ENCODE peak calls at places on chromosomes 16 and 17, in seven cellular contexts. One of them, this sample, is unnamed.

GRCh38 chr17:57747221-57748017 is 2.3 kb upstream of the CCDC182 start:
- DNase-seq in CD4-positive, CD25-positive, alpha-beta regulatory T cell: peak
- DNase-seq in colonic mucosa: peak
- DNase-seq in cardiac muscle cell: peak
- DNase-seq in heart right ventricle: peak
- DNase-seq in testis: peak
- DNase-seq in dorsolateral prefrontal cortex: peak
- DNase-seq in this sample: peak

GRCh38 chr16:56525154-56525720 is 5.4 kb upstream of the BBS2 start:
- DNase-seq in heart right ventricle: no peak
- DNase-seq in cardiac muscle cell: no peak
- DNase-seq in colonic mucosa: no peak
- DNase-seq in testis: no peak
- DNase-seq in dorsolateral prefrontal cortex: no peak
- DNase-seq in CD4-positive, CD25-positive, alpha-beta regulatory T cell: no peak
- DNase-seq in this sample: peak

GRCh38 chr17:79988163-79988971 is 47.3 kb downstream of the TBC1D16 start:
- DNase-seq in CD4-positive, CD25-positive, alpha-beta regulatory T cell: no peak
- DNase-seq in dorsolateral prefrontal cortex: no peak
- DNase-seq in colonic mucosa: peak
- DNase-seq in cardiac muscle cell: no peak
- DNase-seq in heart right ventricle: no peak
- DNase-seq in testis: no peak
- DNase-seq in this sample: no peak

GRCh38 chr16:3992297-3993051 is 112.0 kb upstream of the CREBBP start:
- DNase-seq in cardiac muscle cell: no peak
- DNase-seq in colonic mucosa: no peak
- DNase-seq in heart right ventricle: no peak
- DNase-seq in CD4-positive, CD25-positive, alpha-beta regulatory T cell: no peak
- DNase-seq in testis: no peak
- DNase-seq in dorsolateral prefrontal cortex: no peak
- DNase-seq in this sample: no peak

GRCh38 chr17:46929413-46929812 is 6.5 kb downstream of the GOSR2 start:
- DNase-seq in dorsolateral prefrontal cortex: no peak
- DNase-seq in CD4-positive, CD25-positive, alpha-beta regulatory T cell: no peak
- DNase-seq in cardiac muscle cell: no peak
- DNase-seq in heart right ventricle: no peak
- DNase-seq in testis: no peak
- DNase-seq in colonic mucosa: no peak
- DNase-seq in this sample: peak

GRCh38 chr17:1591474-1592090 is 29.0 kb upstream of the PITPNA start:
- DNase-seq in dorsolateral prefrontal cortex: no peak
- DNase-seq in testis: no peak
- DNase-seq in cardiac muscle cell: no peak
- DNase-seq in CD4-positive, CD25-positive, alpha-beta regulatory T cell: no peak
- DNase-seq in heart right ventricle: no peak
- DNase-seq in colonic mucosa: no peak
- DNase-seq in this sample: no peak

GRCh38 chr16:4529085-4530060 is 9.2 kb downstream of the CDIP1 start:
- DNase-seq in CD4-positive, CD25-positive, alpha-beta regulatory T cell: peak
- DNase-seq in dorsolateral prefrontal cortex: no peak
- DNase-seq in heart right ventricle: no peak
- DNase-seq in cardiac muscle cell: peak
- DNase-seq in colonic mucosa: no peak
- DNase-seq in testis: no peak
- DNase-seq in this sample: no peak

GRCh38 chr17:880074-880870 is 98.1 kb downstream of the MRM3 start:
- DNase-seq in colonic mucosa: no peak
- DNase-seq in testis: peak
- DNase-seq in cardiac muscle cell: no peak
- DNase-seq in dorsolateral prefrontal cortex: no peak
- DNase-seq in CD4-positive, CD25-positive, alpha-beta regulatory T cell: no peak
- DNase-seq in heart right ventricle: peak
- DNase-seq in this sample: no peak

GRCh38 chr16:48499822-48500440 is 110.0 kb downstream of the N4BP1 start:
- DNase-seq in testis: peak
- DNase-seq in dorsolateral prefrontal cortex: no peak
- DNase-seq in cardiac muscle cell: no peak
- DNase-seq in heart right ventricle: peak
- DNase-seq in colonic mucosa: no peak
- DNase-seq in CD4-positive, CD25-positive, alpha-beta regulatory T cell: no peak
- DNase-seq in this sample: peak

GRCh38 chr17:50172130-50172529 is 6.3 kb downstream of the SGCA start:
- DNase-seq in CD4-positive, CD25-positive, alpha-beta regulatory T cell: no peak
- DNase-seq in cardiac muscle cell: no peak
- DNase-seq in colonic mucosa: no peak
- DNase-seq in dorsolateral prefrontal cortex: no peak
- DNase-seq in testis: no peak
- DNase-seq in heart right ventricle: no peak
- DNase-seq in this sample: no peak

GRCh38 chr17:57622886-57623433 is 122.1 kb downstream of the CCDC182 start:
- DNase-seq in CD4-positive, CD25-positive, alpha-beta regulatory T cell: no peak
- DNase-seq in cardiac muscle cell: peak
- DNase-seq in dorsolateral prefrontal cortex: no peak
- DNase-seq in testis: no peak
- DNase-seq in heart right ventricle: peak
- DNase-seq in colonic mucosa: no peak
- DNase-seq in this sample: peak

GRCh38 chr16:12123462-12123861 is 146.9 kb downstream of the SNX29 start:
- DNase-seq in cardiac muscle cell: no peak
- DNase-seq in dorsolateral prefrontal cortex: no peak
- DNase-seq in colonic mucosa: no peak
- DNase-seq in CD4-positive, CD25-positive, alpha-beta regulatory T cell: no peak
- DNase-seq in heart right ventricle: no peak
- DNase-seq in testis: no peak
- DNase-seq in this sample: no peak

GRCh38 chr16:78444-79145 is 570 bp downstream of the MPG start:
- DNase-seq in testis: no peak
- DNase-seq in cardiac muscle cell: peak
- DNase-seq in colonic mucosa: peak
- DNase-seq in heart right ventricle: no peak
- DNase-seq in dorsolateral prefrontal cortex: no peak
- DNase-seq in CD4-positive, CD25-positive, alpha-beta regulatory T cell: peak
- DNase-seq in this sample: no peak

GRCh38 chr16:26316683-26317464 is 625.1 kb downstream of the HS3ST4 start:
- DNase-seq in heart right ventricle: no peak
- DNase-seq in dorsolateral prefrontal cortex: no peak
- DNase-seq in colonic mucosa: no peak
- DNase-seq in testis: no peak
- DNase-seq in CD4-positive, CD25-positive, alpha-beta regulatory T cell: no peak
- DNase-seq in cardiac muscle cell: peak
- DNase-seq in this sample: no peak

GRCh38 chr16:64017789-64018188 is 1104.1 kb downstream of the CDH11 start:
- DNase-seq in testis: no peak
- DNase-seq in colonic mucosa: no peak
- DNase-seq in CD4-positive, CD25-positive, alpha-beta regulatory T cell: no peak
- DNase-seq in heart right ventricle: no peak
- DNase-seq in cardiac muscle cell: peak
- DNase-seq in dorsolateral prefrontal cortex: no peak
- DNase-seq in this sample: no peak

GRCh38 chr17:56815711-56816110 is 18.0 kb downstream of the C17orf67 start:
- DNase-seq in cardiac muscle cell: no peak
- DNase-seq in colonic mucosa: no peak
- DNase-seq in heart right ventricle: no peak
- DNase-seq in testis: no peak
- DNase-seq in CD4-positive, CD25-positive, alpha-beta regulatory T cell: no peak
- DNase-seq in dorsolateral prefrontal cortex: no peak
- DNase-seq in this sample: no peak

GRCh38 chr16:73753931-73754330 is 542.7 kb upstream of the PSMD7 start:
- DNase-seq in dorsolateral prefrontal cortex: no peak
- DNase-seq in cardiac muscle cell: no peak
- DNase-seq in testis: no peak
- DNase-seq in colonic mucosa: no peak
- DNase-seq in CD4-positive, CD25-positive, alpha-beta regulatory T cell: no peak
- DNase-seq in heart right ventricle: no peak
- DNase-seq in this sample: no peak

GRCh38 chr16:10170016-10170415 is 12.2 kb downstream of the GRIN2A start:
- DNase-seq in CD4-positive, CD25-positive, alpha-beta regulatory T cell: no peak
- DNase-seq in cardiac muscle cell: no peak
- DNase-seq in heart right ventricle: no peak
- DNase-seq in dorsolateral prefrontal cortex: no peak
- DNase-seq in testis: no peak
- DNase-seq in colonic mucosa: no peak
- DNase-seq in this sample: no peak

DNA sequence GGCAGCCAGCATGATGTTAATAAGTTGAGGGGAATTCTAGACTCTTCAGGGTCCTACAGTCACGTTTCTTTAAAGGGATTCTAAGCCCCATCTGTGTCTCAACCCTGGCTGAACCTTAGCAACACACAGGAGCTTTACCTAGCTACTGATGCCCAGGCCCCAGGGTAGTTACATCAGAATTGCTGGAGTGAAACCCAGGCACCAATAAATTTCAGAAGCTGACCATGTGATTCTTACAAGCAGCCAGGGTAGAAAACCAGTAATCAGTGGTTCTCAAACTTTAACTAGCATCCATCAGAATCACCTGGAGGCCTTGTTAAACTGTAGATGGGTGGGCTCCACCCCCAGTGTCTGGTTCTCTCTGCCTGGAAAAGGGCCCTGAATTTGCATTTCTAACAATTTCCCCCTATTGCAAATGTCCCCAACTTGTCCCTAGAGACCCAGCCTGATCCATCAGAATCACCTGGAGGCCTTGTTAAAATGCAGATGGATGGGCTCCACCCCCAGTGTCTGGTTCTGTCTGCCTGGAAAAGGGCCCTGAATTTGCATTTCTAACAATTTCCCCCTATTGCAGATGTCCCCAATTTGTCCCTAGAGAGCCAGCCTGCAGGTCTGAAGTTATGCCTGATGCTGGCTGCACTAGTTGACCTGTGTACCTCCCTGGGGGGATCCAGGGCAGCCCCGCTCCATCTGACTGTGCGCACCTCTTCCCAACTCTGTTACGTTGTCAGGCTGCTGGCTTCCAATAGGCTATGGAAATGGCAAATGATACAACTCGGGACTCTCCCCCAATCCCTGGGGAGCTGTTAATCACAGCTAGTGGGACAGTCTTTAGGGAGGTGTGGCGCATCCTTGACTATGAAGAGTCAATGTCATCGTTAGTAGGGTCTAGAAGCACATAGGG is 30.4 kb downstream of the GPRC5B start:
- DNase-seq in colonic mucosa: no peak
- DNase-seq in heart right ventricle: no peak
- DNase-seq in dorsolateral prefrontal cortex: no peak
- DNase-seq in testis: no peak
- DNase-seq in CD4-positive, CD25-positive, alpha-beta regulatory T cell: no peak
- DNase-seq in cardiac muscle cell: no peak
- DNase-seq in this sample: no peak
- H3K4me3 ChIP-seq in colonic mucosa: no peak
- H3K4me3 ChIP-seq in heart right ventricle: no peak
- H3K4me3 ChIP-seq in dorsolateral prefrontal cortex: no peak
- H3K4me3 ChIP-seq in testis: no peak
- H3K4me3 ChIP-seq in CD4-positive, CD25-positive, alpha-beta regulatory T cell: no peak
- H3K4me3 ChIP-seq in cardiac muscle cell: no peak
- H3K4me3 ChIP-seq in this sample: no peak

GRCh38 chr16:30186444-30186781 is 3.0 kb downstream of the CORO1A start:
- DNase-seq in CD4-positive, CD25-positive, alpha-beta regulatory T cell: no peak
- DNase-seq in cardiac muscle cell: no peak
- DNase-seq in dorsolateral prefrontal cortex: no peak
- DNase-seq in heart right ventricle: no peak
- DNase-seq in testis: no peak
- DNase-seq in colonic mucosa: no peak
- DNase-seq in this sample: no peak

GRCh38 chr16:30184430-30185140 is 1.2 kb downstream of the CORO1A start:
- DNase-seq in colonic mucosa: peak
- DNase-seq in CD4-positive, CD25-positive, alpha-beta regulatory T cell: peak
- DNase-seq in dorsolateral prefrontal cortex: no peak
- DNase-seq in heart right ventricle: peak
- DNase-seq in cardiac muscle cell: no peak
- DNase-seq in testis: no peak
- DNase-seq in this sample: no peak

GRCh38 chr16:30185683-30186421 is 2.5 kb downstream of the CORO1A start:
- DNase-seq in heart right ventricle: peak
- DNase-seq in cardiac muscle cell: no peak
- DNase-seq in dorsolateral prefrontal cortex: peak
- DNase-seq in testis: no peak
- DNase-seq in colonic mucosa: peak
- DNase-seq in CD4-positive, CD25-positive, alpha-beta regulatory T cell: peak
- DNase-seq in this sample: no peak

GRCh38 chr16:30183961-30184429 is 593 bp downstream of the CORO1A start:
- DNase-seq in dorsolateral prefrontal cortex: no peak
- DNase-seq in testis: no peak
- DNase-seq in colonic mucosa: peak
- DNase-seq in CD4-positive, CD25-positive, alpha-beta regulatory T cell: peak
- DNase-seq in cardiac muscle cell: no peak
- DNase-seq in heart right ventricle: peak
- DNase-seq in this sample: no peak

GRCh38 chr16:30185141-30185682 is 1.8 kb downstream of the CORO1A start:
- DNase-seq in colonic mucosa: no peak
- DNase-seq in CD4-positive, CD25-positive, alpha-beta regulatory T cell: no peak
- DNase-seq in heart right ventricle: peak
- DNase-seq in testis: no peak
- DNase-seq in cardiac muscle cell: no peak
- DNase-seq in dorsolateral prefrontal cortex: no peak
- DNase-seq in this sample: no peak
- H3K4me3 ChIP-seq in colonic mucosa: peak
- H3K4me3 ChIP-seq in CD4-positive, CD25-positive, alpha-beta regulatory T cell: peak
- H3K4me3 ChIP-seq in heart right ventricle: no peak
- H3K4me3 ChIP-seq in testis: no peak
- H3K4me3 ChIP-seq in cardiac muscle cell: no peak
- H3K4me3 ChIP-seq in dorsolateral prefrontal cortex: peak
- H3K4me3 ChIP-seq in this sample: no peak

GRCh38 chr17:77887464-77888241 is 70.8 kb upstream of the TNRC6C start:
- DNase-seq in heart right ventricle: peak
- DNase-seq in CD4-positive, CD25-positive, alpha-beta regulatory T cell: peak
- DNase-seq in dorsolateral prefrontal cortex: peak
- DNase-seq in colonic mucosa: peak
- DNase-seq in cardiac muscle cell: peak
- DNase-seq in testis: peak
- DNase-seq in this sample: peak

GRCh38 chr17:77886387-77886728 is 72.1 kb upstream of the TNRC6C start:
- DNase-seq in cardiac muscle cell: no peak
- DNase-seq in CD4-positive, CD25-positive, alpha-beta regulatory T cell: no peak
- DNase-seq in dorsolateral prefrontal cortex: no peak
- DNase-seq in testis: no peak
- DNase-seq in heart right ventricle: no peak
- DNase-seq in colonic mucosa: peak
- DNase-seq in this sample: no peak

GRCh38 chr17:77885678-77886386 is 72.7 kb upstream of the TNRC6C start:
- DNase-seq in heart right ventricle: no peak
- DNase-seq in CD4-positive, CD25-positive, alpha-beta regulatory T cell: no peak
- DNase-seq in cardiac muscle cell: no peak
- DNase-seq in colonic mucosa: no peak
- DNase-seq in testis: no peak
- DNase-seq in dorsolateral prefrontal cortex: no peak
- DNase-seq in this sample: no peak

GRCh38 chr17:77888242-77889134 is 70.0 kb upstream of the TNRC6C start:
- DNase-seq in heart right ventricle: no peak
- DNase-seq in cardiac muscle cell: no peak
- DNase-seq in dorsolateral prefrontal cortex: no peak
- DNase-seq in colonic mucosa: no peak
- DNase-seq in testis: no peak
- DNase-seq in CD4-positive, CD25-positive, alpha-beta regulatory T cell: no peak
- DNase-seq in this sample: no peak

GRCh38 chr17:77887110-77887463 is 71.4 kb upstream of the TNRC6C start:
- DNase-seq in colonic mucosa: no peak
- DNase-seq in CD4-positive, CD25-positive, alpha-beta regulatory T cell: no peak
- DNase-seq in cardiac muscle cell: no peak
- DNase-seq in heart right ventricle: no peak
- DNase-seq in dorsolateral prefrontal cortex: no peak
- DNase-seq in testis: no peak
- DNase-seq in this sample: no peak
- H3K4me3 ChIP-seq in colonic mucosa: no peak
- H3K4me3 ChIP-seq in CD4-positive, CD25-positive, alpha-beta regulatory T cell: peak
- H3K4me3 ChIP-seq in cardiac muscle cell: peak
- H3K4me3 ChIP-seq in heart right ventricle: peak
- H3K4me3 ChIP-seq in dorsolateral prefrontal cortex: peak
- H3K4me3 ChIP-seq in testis: no peak
- H3K4me3 ChIP-seq in this sample: peak

GRCh38 chr16:66661210-66661560 is 35.4 kb downstream of the CMTM4 start:
- DNase-seq in colonic mucosa: no peak
- DNase-seq in cardiac muscle cell: no peak
- DNase-seq in testis: no peak
- DNase-seq in heart right ventricle: no peak
- DNase-seq in dorsolateral prefrontal cortex: no peak
- DNase-seq in CD4-positive, CD25-positive, alpha-beta regulatory T cell: no peak
- DNase-seq in this sample: no peak
- H3K4me3 ChIP-seq in colonic mucosa: no peak
- H3K4me3 ChIP-seq in cardiac muscle cell: no peak
- H3K4me3 ChIP-seq in testis: no peak
- H3K4me3 ChIP-seq in heart right ventricle: no peak
- H3K4me3 ChIP-seq in dorsolateral prefrontal cortex: no peak
- H3K4me3 ChIP-seq in CD4-positive, CD25-positive, alpha-beta regulatory T cell: no peak
- H3K4me3 ChIP-seq in this sample: no peak

This sample was measured in BJ.